ENCODE peak calls at places on chromosomes 7 and 10, in seven cellular contexts. Z is CD8-positive, alpha-beta memory T cell; A is substantia nigra; R is transverse colon; O is WERI-Rb-1; G is aorta; F is CD4-positive, alpha-beta T cell. J is an unnamed sample.

GRCh38 chr10:132785433-132786278 is at the start of gene NKX6-2:
- DNase-seq in O (no peak), A (no peak), R (no peak), F (no peak), G (no peak), Z (no peak), J (no peak)

GRCh38 chr7:44393238-44394111 is 68.1 kb upstream of the CAMK2B start:
- DNase-seq in F (no peak), Z (no peak), G (no peak), A (no peak), O (no peak), R (no peak), J (no peak)

GRCh38 chr7:107315821-107316220 is 147.0 kb downstream of the HBP1 start:
- DNase-seq in Z (no peak), F (no peak), A (no peak), G (no peak), R (no peak), O (no peak), J (no peak)

GRCh38 chr7:156559001-156559400 is 81.6 kb upstream of the RNF32 start:
- DNase-seq in G (no peak), A (no peak), O (no peak), Z (no peak), F (no peak), R (no peak), J (no peak)

GRCh38 chr10:70964881-70965280 is 76.5 kb upstream of the PCBD1 start:
- DNase-seq in F (no peak), A (no peak), G (no peak), O (no peak), R (no peak), Z (no peak), J (no peak)

GRCh38 chr7:33933611-33934281 is 28.4 kb downstream of the BMPER start:
- DNase-seq in Z (no peak), O (no peak), A (no peak), R (no peak), F (no peak), G (no peak), J (peak; percentile 78)

GRCh38 chr10:121270906-121271305 is 327.3 kb downstream of the FGFR2 start:
- DNase-seq in G (no peak), O (no peak), R (no peak), F (no peak), A (no peak), Z (no peak), J (no peak)

GRCh38 chr7:14769261-14769660 is 133.3 kb downstream of the DGKB start:
- DNase-seq in Z (no peak), A (no peak), G (no peak), O (no peak), F (no peak), R (no peak), J (no peak)

GRCh38 chr10:88670497-88670896 is 6.3 kb downstream of the LIPF start:
- DNase-seq in F (no peak), R (no peak), O (no peak), Z (no peak), A (no peak), G (no peak), J (no peak)

GRCh38 chr7:504221-505081 is 15.2 kb downstream of the PDGFA start:
- DNase-seq in A (no peak), G (peak; percentile 70), R (peak; percentile 58), F (no peak), O (no peak), Z (no peak), J (no peak)

GRCh38 chr7:142935941-142936565 is 2.5 kb upstream of the TRPV5 start:
- DNase-seq in A (no peak), R (no peak), O (no peak), F (no peak), Z (no peak), G (no peak), J (no peak)

GRCh38 chr7:154832557-154833138 is 170.3 kb downstream of the PAXIP1 start:
- DNase-seq in O (peak; percentile 22), F (no peak), A (no peak), G (no peak), R (peak; percentile 46), Z (no peak), J (no peak)

GRCh38 chr10:1420663-1421362 is 316.5 kb downstream of the ADARB2 start:
- DNase-seq in A (peak; percentile 32), F (no peak), O (peak; percentile 46), Z (peak; percentile 9), R (peak; percentile 61), G (no peak), J (no peak)

GRCh38 chr10:49666685-49667084 is 12.8 kb upstream of the C10orf53 start:
- DNase-seq in G (no peak), Z (no peak), F (no peak), R (no peak), A (no peak), O (no peak), J (no peak)

GRCh38 chr10:103491729-103492364 is 1.7 kb upstream of the NEURL1 start:
- DNase-seq in A (no peak), F (no peak), Z (no peak), R (no peak), O (peak; percentile 68), G (no peak), J (peak; percentile 46)

GRCh38 chr7:55133630-55134392 is 115.0 kb downstream of the EGFR start:
- DNase-seq in R (no peak), Z (no peak), A (no peak), O (no peak), F (no peak), G (peak; percentile 82), J (peak; percentile 69)

GRCh38 chr7:20146461-20146860 is 70.7 kb downstream of the MACC1 start:
- DNase-seq in O (no peak), R (no peak), Z (no peak), F (no peak), G (no peak), A (no peak), J (no peak)

GRCh38 chr10:88791924-88792323 is 10.6 kb upstream of the LIPM start:
- DNase-seq in A (no peak), R (no peak), G (no peak), O (peak; percentile 42), Z (no peak), F (no peak), J (no peak)

GRCh38 chr7:143456992-143457793 is 13.9 kb downstream of the TAS2R60 start:
- DNase-seq in R (no peak), G (no peak), A (no peak), F (no peak), O (no peak), Z (no peak), J (no peak)

GRCh38 chr7:132440126-132440525 is 136.1 kb downstream of the PLXNA4 start:
- DNase-seq in F (no peak), Z (no peak), A (no peak), O (no peak), G (no peak), R (no peak), J (no peak)
- H3K27ac ChIP-seq in F (no peak overlapping the region), Z (no peak overlapping the region), A (no peak overlapping the region), O (no peak overlapping the region), G (no peak overlapping the region), R (no peak overlapping the region), J (no peak overlapping the region)

GRCh38 chr7:36086571-36086970 is 66.5 kb upstream of the EEPD1 start:
- DNase-seq in Z (no peak), F (no peak), R (no peak), O (no peak), G (no peak), A (no peak), J (no peak)

GRCh38 chr7:36082910-36083309 is 70.1 kb upstream of the EEPD1 start:
- DNase-seq in F (no peak), Z (no peak), A (no peak), G (no peak), R (no peak), O (peak; percentile 17), J (no peak)

GRCh38 chr7:36083626-36084380 is 69.3 kb upstream of the EEPD1 start:
- DNase-seq in F (no peak), R (no peak), G (no peak), A (no peak), Z (no peak), O (no peak), J (no peak)

GRCh38 chr7:36084485-36085091 is 68.5 kb upstream of the EEPD1 start:
- DNase-seq in A (no peak), Z (no peak), R (peak; percentile 77), O (peak; percentile 81), F (no peak), G (no peak), J (no peak)

GRCh38 chr7:36085096-36085495 is 68.0 kb upstream of the EEPD1 start:
- DNase-seq in G (no peak), R (no peak), Z (no peak), O (no peak), F (no peak), A (no peak), J (no peak)
- H3K27ac ChIP-seq in G (no peak overlapping the region), R (no peak overlapping the region), Z (no peak overlapping the region), O (no peak overlapping the region), F (no peak overlapping the region), A (no peak overlapping the region), J (no peak overlapping the region)

GRCh38 chr7:50268990-50269389 is 35.5 kb upstream of the IKZF1 start:
- DNase-seq in R (no peak), F (no peak), Z (no peak), G (no peak), O (no peak), A (no peak), J (no peak)
- H3K27ac ChIP-seq in R (no peak overlapping the region), F (peak overlapping the region; percentile 82), Z (peak overlapping the region; percentile 10), G (no peak overlapping the region), O (no peak overlapping the region), A (no peak overlapping the region), J (no peak overlapping the region)

DNA sequence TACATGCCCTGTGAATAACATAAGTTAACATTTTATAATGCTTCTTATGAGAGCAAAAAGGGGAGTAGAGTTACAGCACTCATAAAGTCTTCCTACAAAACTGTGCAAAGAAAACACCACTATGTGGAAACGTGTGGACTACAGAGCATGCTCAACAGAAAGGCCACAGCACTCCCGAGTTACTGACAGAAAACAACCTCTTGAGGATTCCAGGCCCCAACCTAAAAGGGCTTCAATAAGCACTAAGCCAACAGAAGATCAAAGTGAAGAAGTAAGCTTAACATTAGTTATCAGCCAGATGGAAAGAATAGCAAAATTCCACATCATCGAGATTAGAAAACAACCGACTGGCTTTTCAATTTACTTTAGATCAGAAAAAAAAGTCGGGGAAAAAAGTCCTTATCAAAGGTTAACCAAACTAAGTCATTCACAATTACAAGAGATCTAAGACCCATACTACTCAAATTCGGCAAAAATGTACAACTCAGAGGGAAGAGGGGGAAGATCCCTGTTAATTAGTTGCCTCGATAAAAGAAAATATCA is 1.5 kb downstream of the KBTBD2 start:
- DNase-seq in Z (no peak), R (no peak), O (no peak), A (no peak), F (no peak), G (no peak), J (no peak)
- H3K27ac ChIP-seq in Z (peak overlapping the region; percentile 100), R (peak overlapping the region; percentile 100), O (peak overlapping the region; percentile 97), A (peak overlapping the region; percentile 92), F (peak overlapping the region; percentile 96), G (no peak overlapping the region), J (peak overlapping the region; percentile 96)

J was measured in epithelial cell of prostate.